ENCODE peak calls at places on chromosomes 3 and 15, in eight cellular contexts. C is MCF 10A; F is mesothelial cell of epicardium; V is IMR-90; J is CD4-positive, alpha-beta T cell; Z is cardiac muscle cell; G is WERI-Rb-1; R is GM10248. Q is an unnamed sample.

GRCh38 chr15:74043425-74044266 is 38.7 kb downstream of the GOLGA6A start:
- DNase-seq in C (no peak), F (no peak), V (no peak), J (no peak), Z (no peak), G (no peak), R (no peak), Q (no peak)

GRCh38 chr3:55630921-55631299 is 143.8 kb upstream of the WNT5A start:
- DNase-seq in C (no peak), F (no peak), V (no peak), J (no peak), Z (no peak), G (no peak), R (no peak), Q (no peak)

GRCh38 chr3:45583021-45583851 is 11.3 kb upstream of the LIMD1 start:
- DNase-seq in C (no peak), F (no peak), V (no peak), J (no peak), Z (no peak), G (peak), R (no peak), Q (no peak)

GRCh38 chr15:39115379-39116057 is 465.4 kb upstream of the THBS1 start:
- DNase-seq in C (peak), F (no peak), V (no peak), J (no peak), Z (no peak), G (no peak), R (no peak), Q (no peak)

GRCh38 chr3:10772230-10773161 is 43.5 kb upstream of the SLC6A11 start:
- DNase-seq in C (peak), F (no peak), V (no peak), J (no peak), Z (no peak), G (peak), R (no peak), Q (no peak)

GRCh38 chr15:83514584-83514983 is 67.4 kb downstream of the SH3GL3 start:
- DNase-seq in C (no peak), F (no peak), V (no peak), J (no peak), Z (no peak), G (no peak), R (no peak), Q (no peak)

GRCh38 chr3:197025736-197026480 is 3.7 kb downstream of the MELTF start:
- DNase-seq in C (no peak), F (no peak), V (no peak), J (no peak), Z (no peak), G (no peak), R (no peak), Q (no peak)

GRCh38 chr15:87522997-87523396 is 733.5 kb downstream of the NTRK3 start:
- DNase-seq in C (no peak), F (no peak), V (no peak), J (no peak), Z (no peak), G (no peak), R (no peak), Q (no peak)

GRCh38 chr3:107416138-107416537 is 38.9 kb downstream of the CCDC54 start:
- DNase-seq in C (no peak), F (no peak), V (peak), J (no peak), Z (peak), G (no peak), R (no peak), Q (no peak)

GRCh38 chr15:63073497-63074172 is 31.1 kb downstream of the TPM1 start:
- DNase-seq in C (no peak), F (no peak), V (no peak), J (no peak), Z (no peak), G (no peak), R (no peak), Q (no peak)

GRCh38 chr3:194184265-194184751 is 48.4 kb downstream of the HES1 start:
- DNase-seq in C (no peak), F (no peak), V (no peak), J (no peak), Z (no peak), G (peak), R (no peak), Q (no peak)

GRCh38 chr3:48516571-48516970 is 12.6 kb upstream of the SHISA5 start:
- DNase-seq in C (peak), F (no peak), V (no peak), J (no peak), Z (no peak), G (no peak), R (no peak), Q (no peak)

GRCh38 chr15:73909616-73910015 is 16.6 kb upstream of the LOXL1 start:
- DNase-seq in C (no peak), F (no peak), V (no peak), J (no peak), Z (no peak), G (no peak), R (no peak), Q (no peak)

GRCh38 chr3:16050641-16051467 is 123.6 kb upstream of the GALNT15 start:
- DNase-seq in C (no peak), F (no peak), V (no peak), J (no peak), Z (no peak), G (no peak), R (no peak), Q (no peak)

GRCh38 chr3:16053794-16054193 is 120.7 kb upstream of the GALNT15 start:
- DNase-seq in C (no peak), F (no peak), V (no peak), J (no peak), Z (no peak), G (no peak), R (no peak), Q (no peak)

GRCh38 chr3:16052964-16053363 is 121.5 kb upstream of the GALNT15 start:
- DNase-seq in C (no peak), F (no peak), V (no peak), J (no peak), Z (no peak), G (no peak), R (no peak), Q (no peak)

DNA sequence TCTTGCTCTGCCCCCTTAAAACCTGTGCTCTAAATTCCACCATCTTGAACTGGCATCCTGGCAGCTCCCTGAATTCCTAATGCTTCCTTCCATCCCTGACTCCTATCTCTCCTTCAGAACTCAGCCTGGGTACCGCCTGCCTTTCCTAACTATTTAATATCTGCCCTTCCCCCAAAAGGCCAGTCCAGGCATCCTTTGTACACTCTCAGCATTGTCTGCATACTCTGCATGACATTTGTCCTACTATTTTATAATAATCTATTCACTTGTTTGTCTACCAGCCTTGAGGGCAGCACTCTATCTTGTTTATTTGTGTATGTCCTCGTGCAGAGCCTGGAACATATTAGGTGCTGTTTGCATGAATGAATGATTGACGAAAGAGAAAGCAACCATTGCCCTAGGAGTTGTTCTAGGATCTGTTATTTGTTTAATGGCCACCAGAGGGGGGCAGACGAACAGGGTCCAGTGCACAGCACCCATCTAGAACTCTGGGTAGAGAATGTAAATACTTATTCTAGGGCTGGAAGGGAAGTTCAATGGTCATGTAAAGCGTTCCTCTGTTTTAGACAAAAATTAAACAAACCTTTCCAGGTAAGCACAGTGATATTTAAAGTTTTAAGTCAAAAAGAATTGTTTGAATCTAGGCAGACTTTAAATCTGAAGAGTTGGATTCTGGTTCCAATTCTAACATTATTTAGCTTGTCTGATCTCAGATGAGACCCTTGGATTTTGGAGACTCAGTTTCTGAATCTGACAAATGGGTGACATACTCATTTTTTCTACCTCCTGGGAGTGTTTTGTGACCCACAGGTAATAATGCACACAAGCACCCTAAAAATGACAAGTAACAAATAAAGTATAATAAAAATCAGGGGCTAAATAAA is 125.8 kb upstream of the GALNT15 start:
- DNase-seq in C (peak), F (no peak), V (peak), J (peak), Z (peak), G (peak), R (peak), Q (no peak)
- TF ChIP-seq CTCF in C (peak), F (peak), V (peak), J (peak), Z (peak), G (peak), R (peak), Q (peak)

GRCh38 chr3:191391873-191392808 is 61.8 kb upstream of the UTS2B start:
- DNase-seq in C (no peak), F (no peak), V (no peak), J (no peak), Z (no peak), G (no peak), R (no peak), Q (no peak)

GRCh38 chr3:191387441-191388077 is 57.2 kb upstream of the UTS2B start:
- DNase-seq in C (no peak), F (no peak), V (no peak), J (no peak), Z (peak), G (no peak), R (no peak), Q (no peak)

GRCh38 chr3:191385101-191385500 is 54.8 kb upstream of the UTS2B start:
- DNase-seq in C (no peak), F (no peak), V (no peak), J (no peak), Z (no peak), G (no peak), R (no peak), Q (no peak)

GRCh38 chr3:191390580-191390979 is 60.3 kb upstream of the UTS2B start:
- DNase-seq in C (no peak), F (no peak), V (no peak), J (no peak), Z (no peak), G (no peak), R (no peak), Q (no peak)

GRCh38 chr3:191388823-191389222 is 58.5 kb upstream of the UTS2B start:
- DNase-seq in C (no peak), F (no peak), V (no peak), J (no peak), Z (no peak), G (no peak), R (no peak), Q (no peak)
- TF ChIP-seq CTCF in C (peak), F (peak), V (peak), J (no peak), Z (peak), G (no peak), R (no peak), Q (no peak)

GRCh38 chr15:67520976-67521769 is at the start of gene C15orf61:
- DNase-seq in C (peak), F (peak), V (peak), J (peak), Z (peak), G (peak), R (peak), Q (peak)
- TF ChIP-seq CTCF in C (no peak), F (no peak), V (no peak), J (no peak), Z (no peak), G (peak), R (peak), Q (no peak)

GRCh38 chr3:123068227-123069020 is 1.6 kb downstream of the PDIA5 start:
- DNase-seq in C (no peak), F (no peak), V (no peak), J (no peak), Z (no peak), G (peak), R (no peak), Q (no peak)
- TF ChIP-seq CTCF in C (no peak), F (no peak), V (no peak), J (no peak), Z (no peak), G (no peak), R (no peak), Q (no peak)

DNA sequence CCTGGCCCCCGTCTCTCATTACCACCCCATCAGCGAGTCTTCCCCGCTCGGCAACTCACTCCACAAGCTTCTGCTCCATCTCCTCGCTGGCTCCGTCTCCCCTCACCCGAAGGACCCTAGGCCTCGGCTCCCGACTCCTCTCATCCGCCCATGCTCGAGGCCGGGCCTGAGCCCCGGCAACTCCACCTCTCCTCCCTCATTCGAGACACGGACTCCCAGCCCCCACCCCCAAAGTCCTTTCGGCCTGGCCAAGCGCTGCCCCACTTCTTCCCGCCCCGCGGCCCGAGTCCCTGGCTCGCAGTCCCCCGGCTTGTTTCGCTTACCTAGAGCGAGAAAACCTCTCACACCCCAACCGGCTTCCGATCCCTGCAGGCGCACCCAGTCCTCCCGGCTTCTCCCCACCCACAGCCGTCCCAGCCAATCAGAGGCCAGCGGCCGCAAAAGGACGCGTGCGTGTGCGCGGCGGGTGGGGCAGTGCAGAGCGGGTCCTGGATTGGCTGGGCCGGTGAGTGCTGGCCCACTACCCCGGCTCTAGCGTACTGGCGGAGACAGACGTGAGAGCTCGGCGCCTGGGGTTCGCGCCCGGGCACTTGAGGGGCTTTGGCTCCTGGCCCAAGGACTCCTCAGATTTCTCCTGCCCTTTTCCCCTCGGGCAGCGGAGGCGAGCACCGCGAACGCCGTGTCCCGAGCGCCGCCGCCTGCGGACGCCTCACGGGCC is at the start of gene HIGD1A:
- DNase-seq in C (peak), F (peak), V (peak), J (peak), Z (peak), G (peak), R (peak), Q (peak)
- TF ChIP-seq CTCF in C (no peak), F (no peak), V (no peak), J (no peak), Z (no peak), G (no peak), R (no peak), Q (no peak)

GRCh38 chr15:58221591-58222241 is 83.5 kb downstream of the AQP9 start:
- DNase-seq in C (peak), F (no peak), V (peak), J (no peak), Z (peak), G (peak), R (peak), Q (no peak)
- TF ChIP-seq CTCF in C (peak), F (no peak), V (peak), J (no peak), Z (peak), G (peak), R (peak), Q (no peak)

GRCh38 chr3:42516443-42516842 is 14.0 kb downstream of the VIPR1 start:
- DNase-seq in C (no peak), F (no peak), V (no peak), J (no peak), Z (no peak), G (no peak), R (no peak), Q (no peak)
- TF ChIP-seq CTCF in C (no peak), F (no peak), V (no peak), J (no peak), Z (no peak), G (no peak), R (no peak), Q (no peak)

GRCh38 chr3:141830508-141830907 is 45.9 kb upstream of the ATP1B3 start:
- DNase-seq in C (peak), F (no peak), V (peak), J (no peak), Z (no peak), G (no peak), R (no peak), Q (no peak)

GRCh38 chr3:141825216-141826011 is 51.0 kb upstream of the ATP1B3 start:
- DNase-seq in C (peak), F (no peak), V (no peak), J (no peak), Z (no peak), G (no peak), R (no peak), Q (no peak)

GRCh38 chr3:141834296-141834695 is 42.1 kb upstream of the ATP1B3 start:
- DNase-seq in C (no peak), F (no peak), V (no peak), J (no peak), Z (no peak), G (no peak), R (no peak), Q (no peak)

GRCh38 chr3:141828487-141829284 is 47.8 kb upstream of the ATP1B3 start:
- DNase-seq in C (peak), F (no peak), V (peak), J (no peak), Z (peak), G (peak), R (no peak), Q (no peak)
- TF ChIP-seq CTCF in C (no peak), F (no peak), V (no peak), J (no peak), Z (no peak), G (no peak), R (no peak), Q (no peak)